ENCODE peak calls at places on chromosomes 4 and X, in nine cellular contexts. One of them, this sample, is unnamed.

GRCh38 chr4:38145741-38146140 is 185.5 kb downstream of the PTTG2 start:
- DNase-seq in astrocyte of the hippocampus: peak; percentile 66
- DNase-seq in stimulated activated CD8-positive, alpha-beta memory T cell treated with anti-CD3 and anti-CD28 coated beads, Interleukin-15, amount 100 ng/mL, for 24 hours: no peak
- DNase-seq in activated CD4-positive, alpha-beta T cell treated with anti-CD3 and anti-CD28 coated beads for 24 hours: no peak
- DNase-seq in stomach: no peak
- DNase-seq in Calu3: no peak
- DNase-seq in NCI-H1105: no peak
- DNase-seq in GM10248: no peak
- DNase-seq in immature natural killer cell: no peak
- DNase-seq in this sample: no peak

GRCh38 chrX:126165401-126165720 is 728 bp downstream of the DCAF12L2 start:
- DNase-seq in astrocyte of the hippocampus: no peak
- DNase-seq in stimulated activated CD8-positive, alpha-beta memory T cell treated with anti-CD3 and anti-CD28 coated beads, Interleukin-15, amount 100 ng/mL, for 24 hours: no peak
- DNase-seq in activated CD4-positive, alpha-beta T cell treated with anti-CD3 and anti-CD28 coated beads for 24 hours: no peak
- DNase-seq in stomach: no peak
- DNase-seq in Calu3: no peak
- DNase-seq in NCI-H1105: no peak
- DNase-seq in GM10248: no peak
- DNase-seq in immature natural killer cell: no peak
- DNase-seq in this sample: no peak

GRCh38 chrX:16903274-16904019 is 33.3 kb upstream of the RBBP7 start:
- DNase-seq in astrocyte of the hippocampus: no peak
- DNase-seq in stimulated activated CD8-positive, alpha-beta memory T cell treated with anti-CD3 and anti-CD28 coated beads, Interleukin-15, amount 100 ng/mL, for 24 hours: no peak
- DNase-seq in activated CD4-positive, alpha-beta T cell treated with anti-CD3 and anti-CD28 coated beads for 24 hours: no peak
- DNase-seq in stomach: no peak
- DNase-seq in Calu3: no peak
- DNase-seq in NCI-H1105: no peak
- DNase-seq in GM10248: peak; percentile 17
- DNase-seq in immature natural killer cell: no peak
- DNase-seq in this sample: no peak

GRCh38 chrX:107827137-107827831 is 1.6 kb downstream of the MID2 start:
- DNase-seq in astrocyte of the hippocampus: peak; percentile 8
- DNase-seq in stimulated activated CD8-positive, alpha-beta memory T cell treated with anti-CD3 and anti-CD28 coated beads, Interleukin-15, amount 100 ng/mL, for 24 hours: no peak
- DNase-seq in activated CD4-positive, alpha-beta T cell treated with anti-CD3 and anti-CD28 coated beads for 24 hours: no peak
- DNase-seq in stomach: no peak
- DNase-seq in Calu3: no peak
- DNase-seq in NCI-H1105: no peak
- DNase-seq in GM10248: no peak
- DNase-seq in immature natural killer cell: no peak
- DNase-seq in this sample: no peak

GRCh38 chr4:163922302-163922701 is 427.8 kb downstream of the TMA16 start:
- DNase-seq in astrocyte of the hippocampus: no peak
- DNase-seq in stimulated activated CD8-positive, alpha-beta memory T cell treated with anti-CD3 and anti-CD28 coated beads, Interleukin-15, amount 100 ng/mL, for 24 hours: no peak
- DNase-seq in activated CD4-positive, alpha-beta T cell treated with anti-CD3 and anti-CD28 coated beads for 24 hours: no peak
- DNase-seq in stomach: no peak
- DNase-seq in Calu3: no peak
- DNase-seq in NCI-H1105: no peak
- DNase-seq in GM10248: no peak
- DNase-seq in immature natural killer cell: no peak
- DNase-seq in this sample: no peak

GRCh38 chrX:129981207-129981553 is 1.3 kb upstream of the BCORL1 start:
- DNase-seq in astrocyte of the hippocampus: no peak
- DNase-seq in stimulated activated CD8-positive, alpha-beta memory T cell treated with anti-CD3 and anti-CD28 coated beads, Interleukin-15, amount 100 ng/mL, for 24 hours: no peak
- DNase-seq in activated CD4-positive, alpha-beta T cell treated with anti-CD3 and anti-CD28 coated beads for 24 hours: no peak
- DNase-seq in stomach: no peak
- DNase-seq in Calu3: no peak
- DNase-seq in NCI-H1105: no peak
- DNase-seq in GM10248: no peak
- DNase-seq in immature natural killer cell: no peak
- DNase-seq in this sample: no peak

GRCh38 chr4:138861130-138861529 is 154.5 kb upstream of the NOCT start:
- DNase-seq in astrocyte of the hippocampus: peak; percentile 40
- DNase-seq in stimulated activated CD8-positive, alpha-beta memory T cell treated with anti-CD3 and anti-CD28 coated beads, Interleukin-15, amount 100 ng/mL, for 24 hours: no peak
- DNase-seq in activated CD4-positive, alpha-beta T cell treated with anti-CD3 and anti-CD28 coated beads for 24 hours: no peak
- DNase-seq in stomach: no peak
- DNase-seq in Calu3: no peak
- DNase-seq in NCI-H1105: no peak
- DNase-seq in GM10248: no peak
- DNase-seq in immature natural killer cell: no peak
- DNase-seq in this sample: no peak

GRCh38 chr4:54541426-54542118 is 116.2 kb upstream of the KIT start:
- DNase-seq in astrocyte of the hippocampus: peak; percentile 40
- DNase-seq in stimulated activated CD8-positive, alpha-beta memory T cell treated with anti-CD3 and anti-CD28 coated beads, Interleukin-15, amount 100 ng/mL, for 24 hours: no peak
- DNase-seq in activated CD4-positive, alpha-beta T cell treated with anti-CD3 and anti-CD28 coated beads for 24 hours: no peak
- DNase-seq in stomach: no peak
- DNase-seq in Calu3: no peak
- DNase-seq in NCI-H1105: no peak
- DNase-seq in GM10248: no peak
- DNase-seq in immature natural killer cell: no peak
- DNase-seq in this sample: no peak

GRCh38 chr4:84529169-84529751 is 30.2 kb upstream of the NKX6-1 start:
- DNase-seq in astrocyte of the hippocampus: peak; percentile 34
- DNase-seq in stimulated activated CD8-positive, alpha-beta memory T cell treated with anti-CD3 and anti-CD28 coated beads, Interleukin-15, amount 100 ng/mL, for 24 hours: no peak
- DNase-seq in activated CD4-positive, alpha-beta T cell treated with anti-CD3 and anti-CD28 coated beads for 24 hours: no peak
- DNase-seq in stomach: no peak
- DNase-seq in Calu3: no peak
- DNase-seq in NCI-H1105: peak; percentile 4
- DNase-seq in GM10248: peak; percentile 22
- DNase-seq in immature natural killer cell: no peak
- DNase-seq in this sample: no peak

GRCh38 chr4:29390921-29391320 is 1329.2 kb upstream of the PCDH7 start:
- DNase-seq in astrocyte of the hippocampus: no peak
- DNase-seq in stimulated activated CD8-positive, alpha-beta memory T cell treated with anti-CD3 and anti-CD28 coated beads, Interleukin-15, amount 100 ng/mL, for 24 hours: no peak
- DNase-seq in activated CD4-positive, alpha-beta T cell treated with anti-CD3 and anti-CD28 coated beads for 24 hours: no peak
- DNase-seq in stomach: no peak
- DNase-seq in Calu3: no peak
- DNase-seq in NCI-H1105: no peak
- DNase-seq in GM10248: no peak
- DNase-seq in immature natural killer cell: no peak
- DNase-seq in this sample: no peak

GRCh38 chrX:67780694-67781109 is 236.9 kb downstream of the AR start:
- DNase-seq in astrocyte of the hippocampus: peak; percentile 87
- DNase-seq in stimulated activated CD8-positive, alpha-beta memory T cell treated with anti-CD3 and anti-CD28 coated beads, Interleukin-15, amount 100 ng/mL, for 24 hours: no peak
- DNase-seq in activated CD4-positive, alpha-beta T cell treated with anti-CD3 and anti-CD28 coated beads for 24 hours: no peak
- DNase-seq in stomach: peak; percentile 36
- DNase-seq in Calu3: peak; percentile 34
- DNase-seq in NCI-H1105: no peak
- DNase-seq in GM10248: no peak
- DNase-seq in immature natural killer cell: no peak
- DNase-seq in this sample: peak; percentile 44

GRCh38 chr4:130238121-130238520 is 1142.2 kb downstream of the C4orf33 start:
- DNase-seq in astrocyte of the hippocampus: peak; percentile 44
- DNase-seq in stimulated activated CD8-positive, alpha-beta memory T cell treated with anti-CD3 and anti-CD28 coated beads, Interleukin-15, amount 100 ng/mL, for 24 hours: no peak
- DNase-seq in activated CD4-positive, alpha-beta T cell treated with anti-CD3 and anti-CD28 coated beads for 24 hours: no peak
- DNase-seq in stomach: no peak
- DNase-seq in Calu3: no peak
- DNase-seq in NCI-H1105: no peak
- DNase-seq in GM10248: no peak
- DNase-seq in immature natural killer cell: no peak
- DNase-seq in this sample: no peak

GRCh38 chr4:7003879-7004240 is 39.3 kb upstream of the TADA2B start:
- DNase-seq in astrocyte of the hippocampus: no peak
- DNase-seq in stimulated activated CD8-positive, alpha-beta memory T cell treated with anti-CD3 and anti-CD28 coated beads, Interleukin-15, amount 100 ng/mL, for 24 hours: no peak
- DNase-seq in activated CD4-positive, alpha-beta T cell treated with anti-CD3 and anti-CD28 coated beads for 24 hours: no peak
- DNase-seq in stomach: no peak
- DNase-seq in Calu3: no peak
- DNase-seq in NCI-H1105: no peak
- DNase-seq in GM10248: no peak
- DNase-seq in immature natural killer cell: no peak
- DNase-seq in this sample: no peak

GRCh38 chrX:24081661-24082154 is 27.0 kb downstream of the EIF2S3 start:
- DNase-seq in astrocyte of the hippocampus: peak; percentile 59
- DNase-seq in stimulated activated CD8-positive, alpha-beta memory T cell treated with anti-CD3 and anti-CD28 coated beads, Interleukin-15, amount 100 ng/mL, for 24 hours: no peak
- DNase-seq in activated CD4-positive, alpha-beta T cell treated with anti-CD3 and anti-CD28 coated beads for 24 hours: no peak
- DNase-seq in stomach: peak; percentile 64
- DNase-seq in Calu3: peak; percentile 77
- DNase-seq in NCI-H1105: peak; percentile 60
- DNase-seq in GM10248: no peak
- DNase-seq in immature natural killer cell: peak; percentile 27
- DNase-seq in this sample: peak; percentile 5

GRCh38 chr4:73451404-73451803 is 15.4 kb downstream of the AFP start:
- DNase-seq in astrocyte of the hippocampus: peak; percentile 75
- DNase-seq in stimulated activated CD8-positive, alpha-beta memory T cell treated with anti-CD3 and anti-CD28 coated beads, Interleukin-15, amount 100 ng/mL, for 24 hours: no peak
- DNase-seq in activated CD4-positive, alpha-beta T cell treated with anti-CD3 and anti-CD28 coated beads for 24 hours: no peak
- DNase-seq in stomach: no peak
- DNase-seq in Calu3: no peak
- DNase-seq in NCI-H1105: peak; percentile 26
- DNase-seq in GM10248: no peak
- DNase-seq in immature natural killer cell: no peak
- DNase-seq in this sample: no peak

GRCh38 chrX:74924449-74925209 is 623 bp downstream of the NEXMIF start:
- DNase-seq in astrocyte of the hippocampus: peak; percentile 73
- DNase-seq in stimulated activated CD8-positive, alpha-beta memory T cell treated with anti-CD3 and anti-CD28 coated beads, Interleukin-15, amount 100 ng/mL, for 24 hours: peak; percentile 0
- DNase-seq in activated CD4-positive, alpha-beta T cell treated with anti-CD3 and anti-CD28 coated beads for 24 hours: peak; percentile 10
- DNase-seq in stomach: peak; percentile 59
- DNase-seq in Calu3: peak; percentile 7
- DNase-seq in NCI-H1105: peak; percentile 56
- DNase-seq in GM10248: peak; percentile 39
- DNase-seq in immature natural killer cell: peak; percentile 14
- DNase-seq in this sample: no peak

GRCh38 chr4:113080050-113080449 is 30.6 kb downstream of the ANK2 start:
- DNase-seq in astrocyte of the hippocampus: peak; percentile 15
- DNase-seq in stimulated activated CD8-positive, alpha-beta memory T cell treated with anti-CD3 and anti-CD28 coated beads, Interleukin-15, amount 100 ng/mL, for 24 hours: no peak
- DNase-seq in activated CD4-positive, alpha-beta T cell treated with anti-CD3 and anti-CD28 coated beads for 24 hours: no peak
- DNase-seq in stomach: no peak
- DNase-seq in Calu3: peak; percentile 43
- DNase-seq in NCI-H1105: no peak
- DNase-seq in GM10248: no peak
- DNase-seq in immature natural killer cell: no peak
- DNase-seq in this sample: peak; percentile 5

GRCh38 chr4:173318648-173319211 is 15.4 kb downstream of the HMGB2 start:
- DNase-seq in astrocyte of the hippocampus: peak; percentile 55
- DNase-seq in stimulated activated CD8-positive, alpha-beta memory T cell treated with anti-CD3 and anti-CD28 coated beads, Interleukin-15, amount 100 ng/mL, for 24 hours: no peak
- DNase-seq in activated CD4-positive, alpha-beta T cell treated with anti-CD3 and anti-CD28 coated beads for 24 hours: no peak
- DNase-seq in stomach: no peak
- DNase-seq in Calu3: no peak
- DNase-seq in NCI-H1105: peak; percentile 35
- DNase-seq in GM10248: no peak
- DNase-seq in immature natural killer cell: peak; percentile 30
- DNase-seq in this sample: no peak

GRCh38 chr4:31370866-31371465 is 650.8 kb downstream of the PCDH7 start:
- DNase-seq in astrocyte of the hippocampus: peak; percentile 72
- DNase-seq in stimulated activated CD8-positive, alpha-beta memory T cell treated with anti-CD3 and anti-CD28 coated beads, Interleukin-15, amount 100 ng/mL, for 24 hours: no peak
- DNase-seq in activated CD4-positive, alpha-beta T cell treated with anti-CD3 and anti-CD28 coated beads for 24 hours: no peak
- DNase-seq in stomach: no peak
- DNase-seq in Calu3: no peak
- DNase-seq in NCI-H1105: no peak
- DNase-seq in GM10248: peak; percentile 32
- DNase-seq in immature natural killer cell: no peak
- DNase-seq in this sample: no peak

GRCh38 chrX:74242484-74243138 is 61.4 kb upstream of the ZCCHC13 start:
- DNase-seq in astrocyte of the hippocampus: no peak
- DNase-seq in stimulated activated CD8-positive, alpha-beta memory T cell treated with anti-CD3 and anti-CD28 coated beads, Interleukin-15, amount 100 ng/mL, for 24 hours: no peak
- DNase-seq in activated CD4-positive, alpha-beta T cell treated with anti-CD3 and anti-CD28 coated beads for 24 hours: no peak
- DNase-seq in stomach: no peak
- DNase-seq in Calu3: peak; percentile 8
- DNase-seq in NCI-H1105: no peak
- DNase-seq in GM10248: no peak
- DNase-seq in immature natural killer cell: no peak
- DNase-seq in this sample: peak; percentile 12